ENCODE peak calls at places on chromosome 3, in nine cellular contexts. Y is endodermal cell; D is mucosa of descending colon; S is PC-3; W is stomach; F is CD8-positive, alpha-beta T cell; R is lower lobe of right lung; G is prostate gland; A is GM23248. V is an unnamed sample.

GRCh38 chr3:120144267-120144666 is 50.0 kb upstream of the GSK3B start:
- DNase-seq in Y (peak; percentile 55), D (no peak), S (peak; percentile 82), W (peak; percentile 34), F (no peak), R (no peak), G (no peak), A (no peak), V (no peak)

GRCh38 chr3:124928333-124929202 is 6.0 kb downstream of the MUC13 start:
- DNase-seq in Y (peak; percentile 79), D (peak; percentile 91), S (peak; percentile 79), W (peak; percentile 76), F (peak; percentile 44), R (no peak), G (peak; percentile 71), A (peak; percentile 76), V (peak; percentile 68)

GRCh38 chr3:16855497-16855896 is 29.3 kb upstream of the PLCL2 start:
- DNase-seq in Y (no peak), D (no peak), S (no peak), W (no peak), F (no peak), R (no peak), G (no peak), A (no peak), V (no peak)

GRCh38 chr3:170905862-170906261 is 2.6 kb downstream of the EIF5A2 start:
- DNase-seq in Y (no peak), D (no peak), S (no peak), W (no peak), F (no peak), R (no peak), G (no peak), A (no peak), V (no peak)

GRCh38 chr3:171469376-171469775 is 9.2 kb upstream of the TNIK start:
- DNase-seq in Y (no peak), D (no peak), S (no peak), W (no peak), F (no peak), R (no peak), G (no peak), A (no peak), V (no peak)

GRCh38 chr3:28915711-28916481 is 365.0 kb upstream of the RBMS3 start:
- DNase-seq in Y (peak; percentile 76), D (peak; percentile 37), S (peak; percentile 68), W (peak; percentile 26), F (no peak), R (peak; percentile 35), G (no peak), A (peak; percentile 75), V (no peak)

GRCh38 chr3:171748341-171748918 is 61.9 kb downstream of the PLD1 start:
- DNase-seq in Y (no peak), D (no peak), S (no peak), W (no peak), F (no peak), R (no peak), G (no peak), A (peak; percentile 6), V (no peak)

GRCh38 chr3:65811917-65812316 is 226.8 kb downstream of the MAGI1 start:
- DNase-seq in Y (no peak), D (no peak), S (no peak), W (no peak), F (no peak), R (no peak), G (no peak), A (no peak), V (no peak)

GRCh38 chr3:9508781-9509180 is 44.8 kb downstream of the LHFPL4 start:
- DNase-seq in Y (peak; percentile 75), D (no peak), S (no peak), W (no peak), F (no peak), R (no peak), G (no peak), A (peak; percentile 19), V (no peak)

GRCh38 chr3:12793701-12794100 is 2.8 kb upstream of the CAND2 start:
- DNase-seq in Y (no peak), D (no peak), S (no peak), W (no peak), F (no peak), R (no peak), G (no peak), A (no peak), V (no peak)

GRCh38 chr3:151372063-151372820 is 12.3 kb downstream of the P2RY12 start:
- DNase-seq in Y (no peak), D (no peak), S (peak; percentile 59), W (no peak), F (no peak), R (no peak), G (no peak), A (peak; percentile 74), V (no peak)

GRCh38 chr3:191068946-191069813 is 129.9 kb upstream of the OSTN start:
- DNase-seq in Y (no peak), D (no peak), S (peak; percentile 62), W (no peak), F (no peak), R (no peak), G (no peak), A (peak; percentile 52), V (no peak)

GRCh38 chr3:178233371-178233770 is 302.9 kb upstream of the KCNMB2 start:
- DNase-seq in Y (no peak), D (no peak), S (no peak), W (no peak), F (no peak), R (no peak), G (no peak), A (no peak), V (no peak)

GRCh38 chr3:70740082-70740481 is 427.6 kb upstream of the MDFIC2 start:
- DNase-seq in Y (no peak), D (no peak), S (no peak), W (no peak), F (no peak), R (no peak), G (no peak), A (no peak), V (no peak)

GRCh38 chr3:33433843-33434242 is 6.4 kb downstream of the UBP1 start:
- DNase-seq in Y (no peak), D (no peak), S (peak; percentile 47), W (no peak), F (no peak), R (no peak), G (no peak), A (peak; percentile 54), V (no peak)

GRCh38 chr3:31670136-31670535 is 137.4 kb downstream of the STT3B start:
- DNase-seq in Y (no peak), D (no peak), S (no peak), W (no peak), F (no peak), R (no peak), G (no peak), A (no peak), V (no peak)

GRCh38 chr3:183295211-183295610 is 42.2 kb downstream of the B3GNT5 start:
- DNase-seq in Y (no peak), D (no peak), S (peak; percentile 98), W (no peak), F (no peak), R (peak; percentile 57), G (peak; percentile 88), A (peak; percentile 88), V (no peak)
- H3K4me3 ChIP-seq in Y (no peak overlapping the region), D (no peak overlapping the region), S (no peak overlapping the region), W (no peak overlapping the region), F (no peak overlapping the region), R (no peak overlapping the region), G (no peak overlapping the region), A (no peak overlapping the region), V (no peak overlapping the region)

GRCh38 chr3:169633789-169634188 is 29.7 kb downstream of the MECOM start:
- DNase-seq in Y (no peak), D (no peak), S (no peak), W (no peak), F (no peak), R (no peak), G (no peak), A (no peak), V (no peak)

GRCh38 chr3:169640467-169641148 is 22.9 kb downstream of the MECOM start:
- DNase-seq in Y (no peak), D (no peak), S (no peak), W (no peak), F (no peak), R (no peak), G (no peak), A (no peak), V (no peak)

GRCh38 chr3:169634618-169635236 is 28.8 kb downstream of the MECOM start:
- DNase-seq in Y (no peak), D (peak; percentile 90), S (peak; percentile 68), W (peak; percentile 84), F (no peak), R (peak; percentile 65), G (peak; percentile 22), A (no peak), V (peak; percentile 44)

GRCh38 chr3:169637731-169638130 is 25.8 kb downstream of the MECOM start:
- DNase-seq in Y (no peak), D (no peak), S (no peak), W (no peak), F (no peak), R (no peak), G (no peak), A (no peak), V (no peak)

DNA sequence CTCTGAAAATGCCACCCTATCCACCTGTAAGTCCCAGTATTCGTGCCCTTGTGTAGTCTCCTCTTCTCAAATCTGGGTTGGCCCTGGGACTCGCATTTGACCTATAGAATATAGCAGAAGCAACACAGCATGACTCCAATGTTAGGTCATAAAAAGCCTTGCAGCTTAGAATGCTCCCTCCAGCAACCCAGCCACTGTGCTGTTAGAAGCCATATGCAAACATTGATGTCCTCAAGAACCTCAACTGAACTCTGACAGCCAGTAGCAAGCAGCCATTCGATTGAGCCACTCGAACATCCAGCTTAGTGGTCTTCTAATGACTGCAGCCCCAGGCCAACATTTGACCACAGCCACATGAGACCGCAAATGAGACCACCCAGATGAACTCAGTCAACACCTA is 26.6 kb downstream of the MECOM start:
- DNase-seq in Y (no peak), D (no peak), S (no peak), W (no peak), F (no peak), R (no peak), G (no peak), A (no peak), V (no peak)
- H3K4me1 ChIP-seq in Y (no peaks in the 10 kb centered on the region), D (peaks cover 9% of the 10 kb centered on the region), S (peaks cover 10% of the 10 kb centered on the region), W (peaks cover 62% of the 10 kb centered on the region), F (no peaks in the 10 kb centered on the region), R (peaks cover 15% of the 10 kb centered on the region), G (no peaks in the 10 kb centered on the region), A (no peaks in the 10 kb centered on the region), V (peaks cover 6% of the 10 kb centered on the region)

DNA sequence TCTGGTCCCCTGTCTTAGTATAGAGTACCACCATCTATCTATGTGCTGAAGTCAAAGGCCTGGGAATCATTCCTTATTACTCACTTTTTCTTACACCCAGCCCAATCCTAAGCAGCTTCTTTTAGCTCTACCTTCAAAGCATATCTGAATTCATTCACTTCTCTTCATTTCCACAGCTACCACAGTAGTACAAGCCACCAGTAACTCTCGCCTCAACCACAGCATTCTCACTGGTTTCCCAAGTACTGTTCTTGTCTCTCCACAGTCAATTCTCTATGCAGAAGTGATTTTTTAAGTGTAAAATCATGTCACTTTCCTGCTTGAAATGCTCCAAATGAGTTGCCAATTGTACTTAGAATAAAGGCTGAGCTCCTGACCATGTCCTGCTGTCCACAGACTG is 401.7 kb downstream of the OXSM start:
- DNase-seq in Y (no peak), D (no peak), S (no peak), W (no peak), F (no peak), R (no peak), G (no peak), A (no peak), V (no peak)
- H3K9me3 ChIP-seq in Y (peaks cover 7% of the 10 kb centered on the region), D (peaks cover 43% of the 10 kb centered on the region), S (peaks cover 17% of the 10 kb centered on the region), W (peaks cover 5% of the 10 kb centered on the region), F (no peaks in the 10 kb centered on the region), R (peaks cover 3% of the 10 kb centered on the region), G (no peaks in the 10 kb centered on the region), A (no peaks in the 10 kb centered on the region), V (peaks cover 10% of the 10 kb centered on the region)

GRCh38 chr3:123696796-123697195 is 111.9 kb upstream of the HACD2 start:
- DNase-seq in Y (no peak), D (no peak), S (no peak), W (no peak), F (no peak), R (no peak), G (no peak), A (no peak), V (no peak)
- H3K4me3 ChIP-seq in Y (no peak overlapping the region), D (no peak overlapping the region), S (no peak overlapping the region), W (peak overlapping the region; percentile 58), F (no peak overlapping the region), R (peak overlapping the region; percentile 25), G (peak overlapping the region; percentile 34), A (no peak overlapping the region), V (no peak overlapping the region)

V was measured in heart right ventricle.